ENCODE peak calls at places on chromosomes 3 and 15, in six cellular contexts. One of them, this sample, is unnamed.

GRCh38 chr3:126760541-126760940 is 56.5 kb downstream of the CHCHD6 start:
- DNase-seq in astrocyte: no peak
- DNase-seq in caudate nucleus: no peak
- DNase-seq in NCI-H510A treated with DMSO at 0.1 percent for 48 hours: no peak
- DNase-seq in AML-193: no peak
- DNase-seq in effector CD4-positive, alpha-beta T cell: no peak
- DNase-seq in this sample: no peak

GRCh38 chr3:9623148-9623547 is 26.2 kb upstream of the MTMR14 start:
- DNase-seq in astrocyte: no peak
- DNase-seq in caudate nucleus: no peak
- DNase-seq in NCI-H510A treated with DMSO at 0.1 percent for 48 hours: no peak
- DNase-seq in AML-193: no peak
- DNase-seq in effector CD4-positive, alpha-beta T cell: no peak
- DNase-seq in this sample: peak

GRCh38 chr3:15646924-15647511 is 45.5 kb downstream of the BTD start:
- DNase-seq in astrocyte: peak
- DNase-seq in caudate nucleus: no peak
- DNase-seq in NCI-H510A treated with DMSO at 0.1 percent for 48 hours: no peak
- DNase-seq in AML-193: no peak
- DNase-seq in effector CD4-positive, alpha-beta T cell: no peak
- DNase-seq in this sample: peak

GRCh38 chr3:190860531-190860930 is 2.0 kb downstream of the GMNC start:
- DNase-seq in astrocyte: no peak
- DNase-seq in caudate nucleus: no peak
- DNase-seq in NCI-H510A treated with DMSO at 0.1 percent for 48 hours: no peak
- DNase-seq in AML-193: no peak
- DNase-seq in effector CD4-positive, alpha-beta T cell: no peak
- DNase-seq in this sample: no peak

GRCh38 chr15:73936181-73936580 is 9.9 kb downstream of the LOXL1 start:
- DNase-seq in astrocyte: no peak
- DNase-seq in caudate nucleus: no peak
- DNase-seq in NCI-H510A treated with DMSO at 0.1 percent for 48 hours: peak
- DNase-seq in AML-193: no peak
- DNase-seq in effector CD4-positive, alpha-beta T cell: no peak
- DNase-seq in this sample: no peak

GRCh38 chr3:42839616-42840015 is 30.4 kb downstream of the ACKR2 start:
- DNase-seq in astrocyte: peak
- DNase-seq in caudate nucleus: peak
- DNase-seq in NCI-H510A treated with DMSO at 0.1 percent for 48 hours: peak
- DNase-seq in AML-193: peak
- DNase-seq in effector CD4-positive, alpha-beta T cell: peak
- DNase-seq in this sample: peak

GRCh38 chr3:64501298-64501906 is 186.4 kb downstream of the ADAMTS9 start:
- DNase-seq in astrocyte: peak
- DNase-seq in caudate nucleus: no peak
- DNase-seq in NCI-H510A treated with DMSO at 0.1 percent for 48 hours: peak
- DNase-seq in AML-193: no peak
- DNase-seq in effector CD4-positive, alpha-beta T cell: no peak
- DNase-seq in this sample: peak

GRCh38 chr15:63502843-63503738 is 1.3 kb upstream of the USP3 start:
- DNase-seq in astrocyte: peak
- DNase-seq in caudate nucleus: peak
- DNase-seq in NCI-H510A treated with DMSO at 0.1 percent for 48 hours: peak
- DNase-seq in AML-193: peak
- DNase-seq in effector CD4-positive, alpha-beta T cell: peak
- DNase-seq in this sample: peak

GRCh38 chr3:116806351-116806750 is 96.8 kb downstream of the TUSC7 start:
- DNase-seq in astrocyte: no peak
- DNase-seq in caudate nucleus: no peak
- DNase-seq in NCI-H510A treated with DMSO at 0.1 percent for 48 hours: no peak
- DNase-seq in AML-193: no peak
- DNase-seq in effector CD4-positive, alpha-beta T cell: no peak
- DNase-seq in this sample: no peak

GRCh38 chr3:108414007-108414406 is 96.4 kb downstream of the MYH15 start:
- DNase-seq in astrocyte: peak
- DNase-seq in caudate nucleus: no peak
- DNase-seq in NCI-H510A treated with DMSO at 0.1 percent for 48 hours: no peak
- DNase-seq in AML-193: no peak
- DNase-seq in effector CD4-positive, alpha-beta T cell: no peak
- DNase-seq in this sample: no peak

GRCh38 chr15:29470794-29471193 is 201.2 kb upstream of the NSMCE3 start:
- DNase-seq in astrocyte: no peak
- DNase-seq in caudate nucleus: no peak
- DNase-seq in NCI-H510A treated with DMSO at 0.1 percent for 48 hours: peak
- DNase-seq in AML-193: no peak
- DNase-seq in effector CD4-positive, alpha-beta T cell: no peak
- DNase-seq in this sample: no peak

GRCh38 chr15:78263907-78264303 is 457 bp upstream of the DNAJA4 start:
- DNase-seq in astrocyte: no peak
- DNase-seq in caudate nucleus: no peak
- DNase-seq in NCI-H510A treated with DMSO at 0.1 percent for 48 hours: no peak
- DNase-seq in AML-193: no peak
- DNase-seq in effector CD4-positive, alpha-beta T cell: no peak
- DNase-seq in this sample: no peak

GRCh38 chr3:168472811-168473210 is 377.1 kb upstream of the GOLIM4 start:
- DNase-seq in astrocyte: no peak
- DNase-seq in caudate nucleus: no peak
- DNase-seq in NCI-H510A treated with DMSO at 0.1 percent for 48 hours: no peak
- DNase-seq in AML-193: no peak
- DNase-seq in effector CD4-positive, alpha-beta T cell: no peak
- DNase-seq in this sample: no peak

GRCh38 chr3:8603115-8603710 is 41.4 kb downstream of the SSUH2 start:
- DNase-seq in astrocyte: no peak
- DNase-seq in caudate nucleus: no peak
- DNase-seq in NCI-H510A treated with DMSO at 0.1 percent for 48 hours: no peak
- DNase-seq in AML-193: no peak
- DNase-seq in effector CD4-positive, alpha-beta T cell: no peak
- DNase-seq in this sample: peak